ENCODE peak calls at places on chromosomes 1 and 21, in four cellular contexts. E, C, G and H are unnamed samples.

GRCh38 chr1:67605209-67605780 is 79.7 kb upstream of the GADD45A start:
- DNase-seq in C (no peak), E (no peak), G (no peak), H (no peak)

GRCh38 chr1:159040893-159041724 is 31.4 kb downstream of the IFI16 start:
- DNase-seq in C (no peak), E (no peak), G (no peak), H (no peak)

GRCh38 chr21:37749132-37749531 is 167.1 kb downstream of the KCNJ6 start:
- DNase-seq in G (no peak), C (no peak), E (no peak), H (no peak)

GRCh38 chr1:30001011-30001410 is 722.4 kb downstream of the MATN1 start:
- DNase-seq in C (no peak), G (no peak), E (no peak), H (no peak)

GRCh38 chr1:168330285-168330684 is 49.6 kb downstream of the TBX19 start:
- DNase-seq in C (no peak), E (no peak), G (no peak), H (no peak)

GRCh38 chr1:196180847-196181593 is 427.2 kb downstream of the KCNT2 start:
- DNase-seq in C (no peak), E (no peak), G (peak), H (peak)

GRCh38 chr1:3283849-3284248 is 170.6 kb upstream of the ARHGEF16 start:
- DNase-seq in G (peak), C (peak), E (no peak), H (no peak)

GRCh38 chr1:33975961-33976360 is 112.1 kb downstream of the HMGB4 start:
- DNase-seq in C (no peak), G (no peak), E (no peak), H (no peak)

GRCh38 chr1:77039739-77040138 is 172.5 kb downstream of the ST6GALNAC5 start:
- DNase-seq in E (no peak), C (no peak), G (no peak), H (peak)

GRCh38 chr1:63794927-63795326 is 21.1 kb downstream of the ROR1 start:
- DNase-seq in C (no peak), E (no peak), G (no peak), H (peak)

GRCh38 chr1:228555074-228555989 is 68.2 kb downstream of the RNF187 start:
- DNase-seq in C (no peak), G (peak), E (peak), H (no peak)

GRCh38 chr1:27108588-27108987 is 46.3 kb downstream of the SLC9A1 start:
- DNase-seq in G (no peak), C (no peak), E (no peak), H (no peak)

GRCh38 chr1:184376359-184376758 is 10.5 kb upstream of the C1orf21 start:
- DNase-seq in G (no peak), E (no peak), C (no peak), H (no peak)

GRCh38 chr1:229024528-229025119 is 246.3 kb upstream of the RAB4A start:
- DNase-seq in C (peak), G (peak), E (no peak), H (peak)

GRCh38 chr1:207808322-207808705 is 56.5 kb downstream of the CD46 start:
- DNase-seq in E (no peak), G (no peak), C (no peak), H (no peak)

GRCh38 chr1:209157514-209158285 is 425.8 kb upstream of the CAMK1G start:
- DNase-seq in G (no peak), E (no peak), C (no peak), H (no peak)

GRCh38 chr21:43911015-43911934 is 46.3 kb downstream of the AGPAT3 start:
- DNase-seq in G (peak), E (no peak), C (no peak), H (no peak)

GRCh38 chr1:58763214-58763613 is 20.6 kb downstream of the JUN start:
- DNase-seq in E (no peak), C (no peak), G (no peak), H (no peak)

GRCh38 chr1:95742591-95743089 is 508.6 kb downstream of the RWDD3 start:
- DNase-seq in C (no peak), E (no peak), G (peak), H (no peak)

GRCh38 chr1:58782308-58783089 is 1.3 kb downstream of the JUN start:
- DNase-seq in E (peak), G (peak), C (peak), H (no peak)

GRCh38 chr1:220775238-220775853 is 11.4 kb upstream of the MTARC1 start:
- DNase-seq in E (peak), G (peak), C (peak), H (no peak)

GRCh38 chr1:220772846-220773245 is 13.9 kb upstream of the MTARC1 start:
- DNase-seq in C (no peak), G (no peak), E (no peak), H (no peak)

GRCh38 chr1:220776254-220776653 is 10.5 kb upstream of the MTARC1 start:
- DNase-seq in E (no peak), C (no peak), G (no peak), H (no peak)

GRCh38 chr1:220776725-220777326 is 9.9 kb upstream of the MTARC1 start:
- DNase-seq in C (peak), E (peak), G (peak), H (peak)
- TF ChIP-seq CTCF in C (peak), E (peak), G (peak), H (peak)

GRCh38 chr1:171798760-171799159 is 17.3 kb downstream of the METTL13 start:
- DNase-seq in G (no peak), E (no peak), C (no peak), H (no peak)

GRCh38 chr1:171799166-171799565 is 17.7 kb downstream of the METTL13 start:
- DNase-seq in G (no peak), E (no peak), C (peak), H (no peak)

GRCh38 chr1:171798311-171798710 is 16.9 kb downstream of the METTL13 start:
- DNase-seq in C (no peak), E (no peak), G (no peak), H (no peak)

GRCh38 chr1:171794085-171794484 is 12.6 kb downstream of the METTL13 start:
- DNase-seq in C (no peak), G (peak), E (peak), H (no peak)

GRCh38 chr1:171796592-171796991 is 15.1 kb downstream of the METTL13 start:
- DNase-seq in G (no peak), E (no peak), C (no peak), H (no peak)
- TF ChIP-seq CTCF in G (no peak), E (no peak), C (no peak), H (no peak)

GRCh38 chr1:212291505-212292134 is 6.4 kb downstream of the PPP2R5A start:
- DNase-seq in E (no peak), G (peak), C (no peak), H (no peak)

GRCh38 chr1:212295579-212295978 is 10.4 kb downstream of the PPP2R5A start:
- DNase-seq in C (no peak), E (no peak), G (no peak), H (no peak)

GRCh38 chr1:212294983-212295382 is 9.8 kb downstream of the PPP2R5A start:
- DNase-seq in G (no peak), E (no peak), C (no peak), H (no peak)

GRCh38 chr1:212292250-212292924 is 7.2 kb downstream of the PPP2R5A start:
- DNase-seq in C (no peak), G (no peak), E (no peak), H (no peak)

DNA sequence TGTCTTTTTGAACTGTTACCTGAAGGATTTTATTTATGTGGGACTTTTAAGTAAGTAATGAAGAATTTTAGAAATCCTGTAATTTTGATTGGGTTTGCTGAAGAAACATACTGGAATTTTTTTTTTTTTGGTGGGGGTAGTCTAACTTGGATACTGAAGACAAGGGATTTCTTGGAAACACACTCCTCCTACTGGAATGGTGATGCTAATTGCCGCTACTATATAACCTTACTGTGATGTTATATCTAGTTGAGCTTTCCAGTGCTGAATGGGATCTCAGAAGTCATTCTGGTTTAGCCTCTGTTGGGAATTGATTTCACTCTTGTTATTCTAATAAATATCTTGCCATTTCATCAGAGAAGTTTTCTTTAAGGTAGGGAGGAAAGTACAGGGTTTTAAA is 8.4 kb downstream of the PPP2R5A start:
- DNase-seq in G (no peak), E (no peak), C (no peak), H (no peak)
- TF ChIP-seq CTCF in G (no peak), E (no peak), C (no peak), H (peak)

DNA sequence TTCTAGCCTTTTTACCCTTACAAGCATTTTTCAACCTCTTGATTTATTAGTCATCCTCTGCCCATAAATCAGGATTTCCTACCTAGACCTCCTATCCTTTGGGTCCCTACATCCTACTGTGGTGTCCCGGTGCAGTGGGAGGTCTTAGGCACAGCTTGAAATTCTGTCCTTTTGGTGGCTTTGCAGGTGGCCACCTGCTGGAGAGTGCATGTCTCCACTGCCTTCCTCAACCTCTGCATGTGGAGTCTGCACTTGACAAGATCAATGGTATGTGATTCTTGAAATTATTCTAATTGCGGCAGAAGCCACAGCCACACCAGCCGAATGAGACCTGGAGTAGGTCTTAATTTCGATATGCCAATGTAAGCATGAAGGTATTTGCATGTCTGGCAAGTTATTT is 11.4 kb upstream of the KCNA3 start:
- DNase-seq in E (no peak), G (no peak), C (no peak), H (no peak)
- TF ChIP-seq CTCF in E (peak), G (no peak), C (no peak), H (no peak)

DNA sequence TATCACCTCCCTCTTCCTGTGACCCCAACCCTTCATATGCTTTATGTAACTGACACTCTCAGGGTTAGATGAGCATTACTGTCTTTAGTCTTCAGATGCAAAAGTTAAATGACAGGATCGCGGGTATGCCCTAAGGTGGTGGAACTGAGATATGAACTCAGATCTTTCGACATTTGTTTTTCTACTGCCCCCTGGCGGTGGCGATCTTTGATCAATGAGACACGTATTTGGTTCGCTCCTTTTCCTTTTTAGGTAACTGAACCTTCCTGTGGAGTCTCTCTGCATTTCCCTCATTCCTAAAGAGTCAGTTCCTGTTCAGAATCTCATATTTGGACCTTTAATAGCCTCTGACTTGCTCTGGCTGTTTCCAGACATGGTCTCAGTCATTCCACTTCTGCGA is 47.8 kb upstream of the ZP4 start:
- DNase-seq in G (peak), E (no peak), C (no peak), H (no peak)
- TF ChIP-seq CTCF in G (peak), E (no peak), C (no peak), H (no peak)

GRCh38 chr1:151135433-151136385 is 10.7 kb downstream of the SEMA6C start:
- DNase-seq in E (no peak), C (no peak), G (no peak), H (no peak)
- TF ChIP-seq CTCF in E (no peak), C (no peak), G (no peak), H (peak)

GRCh38 chr21:18495553-18495952 is 92.0 kb upstream of the TMPRSS15 start:
- DNase-seq in G (no peak), C (no peak), E (no peak), H (no peak)

GRCh38 chr21:18498428-18498827 is 94.8 kb upstream of the TMPRSS15 start:
- DNase-seq in G (no peak), E (no peak), C (no peak), H (no peak)

GRCh38 chr21:18499761-18500376 is 96.3 kb upstream of the TMPRSS15 start:
- DNase-seq in G (peak), C (peak), E (no peak), H (peak)
- TF ChIP-seq CTCF in G (peak), C (peak), E (peak), H (peak)

DNA sequence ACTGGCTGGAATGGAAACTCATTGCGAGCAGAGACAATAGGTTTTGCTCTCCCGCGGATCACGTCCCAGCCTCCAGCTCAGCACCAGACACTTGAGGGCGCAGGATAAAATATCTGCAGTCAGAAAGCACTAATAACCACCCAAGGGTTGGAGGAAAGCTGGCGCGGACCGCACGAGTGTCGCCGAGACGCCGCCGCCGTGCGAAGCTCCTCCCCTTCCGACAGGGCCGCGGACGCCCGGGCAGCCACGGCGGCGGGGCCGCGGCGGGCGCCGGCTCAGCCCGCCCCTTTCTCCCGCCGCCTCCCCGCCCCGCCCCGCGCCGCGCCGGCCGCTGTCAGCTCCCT is at the start of gene CMPK1:
- DNase-seq in C (peak), G (peak), E (peak), H (peak)
- TF ChIP-seq CTCF in C (no peak), G (peak), E (no peak), H (no peak)

GRCh38 chr1:106956721-106957120 is 99.8 kb upstream of the PRMT6 start:
- DNase-seq in E (no peak), G (no peak), C (no peak), H (no peak)

GRCh38 chr1:106960412-106960811 is 96.1 kb upstream of the PRMT6 start:
- DNase-seq in E (no peak), C (no peak), G (no peak), H (no peak)

GRCh38 chr1:106954830-106955229 is 101.6 kb upstream of the PRMT6 start:
- DNase-seq in G (no peak), E (no peak), C (no peak), H (no peak)

GRCh38 chr1:106961671-106962070 is 94.8 kb upstream of the PRMT6 start:
- DNase-seq in G (no peak), E (no peak), C (no peak), H (no peak)

DNA sequence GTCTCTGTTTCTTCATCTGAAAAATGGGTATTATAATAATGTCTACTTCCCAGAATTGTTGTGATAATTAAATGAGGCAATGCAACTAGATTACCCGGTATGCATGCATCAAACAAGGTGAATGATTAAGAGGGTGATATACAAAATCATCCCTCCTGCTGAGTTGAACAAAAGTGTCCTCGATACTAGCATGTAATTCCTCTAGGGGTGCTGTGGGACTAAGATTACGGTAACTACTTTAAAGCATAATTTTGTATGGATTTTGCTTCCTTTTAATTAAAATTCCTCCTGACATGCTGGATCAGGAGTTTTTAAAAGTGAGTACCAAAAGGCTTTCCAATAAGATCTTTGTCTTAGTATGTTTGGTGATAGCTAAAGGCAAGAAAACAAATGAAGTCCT is 98.7 kb upstream of the PRMT6 start:
- DNase-seq in C (no peak), G (no peak), E (no peak), H (no peak)
- TF ChIP-seq CTCF in C (no peak), G (peak), E (no peak), H (no peak)